ENCODE peak calls at places on chromosome 19, in four cellular contexts. P, Y, E and R are unnamed samples.

GRCh38 chr19:17641846-17642245 is 46.3 kb downstream of the UNC13A start:
- DNase-seq in P (no peak), Y (no peak), E (no peak), R (no peak)

GRCh38 chr19:45444318-45445041 is 20.8 kb upstream of the ERCC1 start:
- DNase-seq in P (peak; percentile 92), Y (peak; percentile 81), E (peak; percentile 70), R (peak; percentile 77)

GRCh38 chr19:14530005-14530348 is 583 bp downstream of the TECR start:
- DNase-seq in P (peak; percentile 17), Y (no peak), E (no peak), R (no peak)

GRCh38 chr19:10007811-10008211 is 2.5 kb downstream of the COL5A3 start:
- DNase-seq in P (peak; percentile 57), Y (no peak), E (no peak), R (no peak)

GRCh38 chr19:33813391-33814101 is 16.9 kb downstream of the KCTD15 start:
- DNase-seq in P (no peak), Y (no peak), E (no peak), R (no peak)

GRCh38 chr19:33720691-33721682 is 75.7 kb upstream of the KCTD15 start:
- DNase-seq in P (no peak), Y (no peak), E (no peak), R (no peak)

GRCh38 chr19:799076-799881 is 2.0 kb downstream of the PTBP1 start:
- DNase-seq in P (no peak), Y (no peak), E (no peak), R (peak; percentile 58)

GRCh38 chr19:13095393-13095784 is 7.3 kb downstream of the LYL1 start:
- DNase-seq in P (no peak), Y (no peak), E (no peak), R (no peak)

GRCh38 chr19:19078801-19079200 is 15.0 kb downstream of the SLC25A42 start:
- DNase-seq in P (no peak), Y (no peak), E (no peak), R (no peak)

GRCh38 chr19:3409346-3410064 is 43.1 kb downstream of the NFIC start:
- DNase-seq in P (no peak), Y (no peak), E (no peak), R (no peak)

GRCh38 chr19:13986348-13986904 is 19.7 kb downstream of the RFX1 start:
- DNase-seq in P (no peak), Y (peak; percentile 96), E (no peak), R (peak; percentile 64)

GRCh38 chr19:8259922-8260247 is 48.3 kb downstream of the CD320 start:
- DNase-seq in P (no peak), Y (no peak), E (no peak), R (no peak)

GRCh38 chr19:32614916-32615315 is 33.9 kb downstream of the PDCD5 start:
- DNase-seq in P (no peak), Y (no peak), E (no peak), R (no peak)

GRCh38 chr19:50492303-50493052 is 15.8 kb upstream of the GARIN5A start:
- DNase-seq in P (no peak), Y (no peak), E (no peak), R (no peak)

GRCh38 chr19:52277471-52277870 is 8.1 kb downstream of the ZNF766 start:
- DNase-seq in P (no peak), Y (no peak), E (no peak), R (no peak)

GRCh38 chr19:56670961-56671612 is 470 bp downstream of the ZNF835 start:
- DNase-seq in P (no peak), Y (no peak), E (no peak), R (no peak)

GRCh38 chr19:18895828-18896341 is at the start of gene CERS1:
- DNase-seq in P (no peak), Y (no peak), E (peak; percentile 72), R (no peak)

GRCh38 chr19:18366027-18366435 is 19.9 kb upstream of the GDF15 start:
- DNase-seq in P (peak; percentile 35), Y (no peak), E (no peak), R (no peak)

GRCh38 chr19:35199481-35199880 is 29.1 kb downstream of the FAM187B start:
- DNase-seq in P (no peak), Y (no peak), E (no peak), R (no peak)

GRCh38 chr19:5782945-5783919 is 1.3 kb downstream of the PRR22 start:
- DNase-seq in P (no peak), Y (no peak), E (no peak), R (no peak)

GRCh38 chr19:38061294-38061693 is 154.3 kb downstream of the SIPA1L3 start:
- DNase-seq in P (peak; percentile 89), Y (no peak), E (no peak), R (no peak)

GRCh38 chr19:53960187-53960586 is 2.5 kb upstream of the CACNG8 start:
- DNase-seq in P (no peak), Y (no peak), E (no peak), R (no peak)

GRCh38 chr19:48367855-48368254 is 3.7 kb downstream of the SYNGR4 start:
- DNase-seq in P (no peak), Y (no peak), E (no peak), R (no peak)

GRCh38 chr19:2089001-2089711 is 7.0 kb downstream of the MOB3A start:
- DNase-seq in P (peak; percentile 59), Y (no peak), E (no peak), R (no peak)

GRCh38 chr19:18865973-18866799 is 29.8 kb downstream of the CERS1 start:
- DNase-seq in P (no peak), Y (peak; percentile 77), E (peak; percentile 91), R (peak; percentile 37)

GRCh38 chr19:38638461-38638860 is 9.0 kb upstream of the ACTN4 start:
- DNase-seq in P (no peak), Y (no peak), E (no peak), R (no peak)

GRCh38 chr19:9828551-9829063 is 889 bp downstream of the UBL5 start:
- DNase-seq in P (no peak), Y (no peak), E (no peak), R (no peak)

GRCh38 chr19:11423804-11424318 is 4.7 kb upstream of the RGL3 start:
- DNase-seq in P (no peak), Y (no peak), E (no peak), R (no peak)

GRCh38 chr19:41939861-41940442 is 11.7 kb upstream of the ERFL start:
- DNase-seq in P (no peak), Y (peak; percentile 63), E (no peak), R (peak; percentile 45)

GRCh38 chr19:42466521-42467436 is 24.0 kb upstream of the CXCL17 start:
- DNase-seq in P (no peak), Y (no peak), E (no peak), R (no peak)

GRCh38 chr19:1066748-1067340 is at the start of gene ARHGAP45:
- DNase-seq in P (peak; percentile 44), Y (peak; percentile 76), E (peak; percentile 42), R (no peak)

GRCh38 chr19:50046649-50047503 is 21.1 kb downstream of the ZNF473 start:
- DNase-seq in P (no peak), Y (peak; percentile 73), E (peak; percentile 48), R (peak; percentile 15)

GRCh38 chr19:55437410-55437809 is 5.7 kb downstream of the SHISA7 start:
- DNase-seq in P (peak; percentile 74), Y (no peak), E (peak; percentile 77), R (peak; percentile 29)

GRCh38 chr19:13037161-13037560 is 41.9 kb downstream of the NFIX start:
- DNase-seq in P (peak; percentile 97), Y (no peak), E (no peak), R (no peak)

GRCh38 chr19:33435706-33436359 is 62.3 kb downstream of the CEBPG start:
- DNase-seq in P (no peak), Y (no peak), E (no peak), R (no peak)

GRCh38 chr19:2634228-2634951 is 68.1 kb downstream of the GNG7 start:
- DNase-seq in P (no peak), Y (no peak), E (no peak), R (no peak)

GRCh38 chr19:1468274-1469199 is 10.5 kb downstream of the C19orf25 start:
- DNase-seq in P (no peak), Y (peak; percentile 49), E (no peak), R (no peak)

GRCh38 chr19:37452500-37453245 is 14.6 kb downstream of the ZNF569 start:
- DNase-seq in P (no peak), Y (no peak), E (no peak), R (no peak)